ENCODE peak calls at places on chromosomes 16 and 17, in six cellular contexts. One of them, this sample, is unnamed.

GRCh38 chr17:65000798-65001197 is 55.7 kb downstream of the GNA13 start:
- DNase-seq in endodermal cell: no peak
- DNase-seq in body of pancreas: no peak
- DNase-seq in HCT116: no peak
- DNase-seq in stomach: no peak
- DNase-seq in dorsolateral prefrontal cortex: no peak
- DNase-seq in this sample: no peak

GRCh38 chr17:61455754-61456681 is 3.8 kb downstream of the TBX4 start:
- DNase-seq in stomach: no peak
- DNase-seq in dorsolateral prefrontal cortex: no peak
- DNase-seq in endodermal cell: no peak
- DNase-seq in body of pancreas: no peak
- DNase-seq in HCT116: no peak
- DNase-seq in this sample: no peak

GRCh38 chr17:72063262-72063661 is 57.6 kb upstream of the SOX9 start:
- DNase-seq in HCT116: no peak
- DNase-seq in stomach: no peak
- DNase-seq in body of pancreas: peak; percentile 12
- DNase-seq in endodermal cell: no peak
- DNase-seq in dorsolateral prefrontal cortex: no peak
- DNase-seq in this sample: no peak

GRCh38 chr17:28745052-28745776 is 1.4 kb downstream of the TRAF4 start:
- DNase-seq in endodermal cell: peak; percentile 82
- DNase-seq in stomach: peak; percentile 75
- DNase-seq in body of pancreas: peak; percentile 76
- DNase-seq in HCT116: no peak
- DNase-seq in dorsolateral prefrontal cortex: peak; percentile 92
- DNase-seq in this sample: no peak

GRCh38 chr17:4247981-4248388 is 15.8 kb downstream of the ANKFY1 start:
- DNase-seq in dorsolateral prefrontal cortex: no peak
- DNase-seq in endodermal cell: peak; percentile 89
- DNase-seq in HCT116: peak; percentile 23
- DNase-seq in body of pancreas: peak; percentile 65
- DNase-seq in stomach: peak; percentile 64
- DNase-seq in this sample: no peak

GRCh38 chr17:2853722-2854580 is 57.7 kb downstream of the RAP1GAP2 start:
- DNase-seq in endodermal cell: peak; percentile 85
- DNase-seq in HCT116: no peak
- DNase-seq in stomach: peak; percentile 55
- DNase-seq in dorsolateral prefrontal cortex: no peak
- DNase-seq in body of pancreas: peak; percentile 82
- DNase-seq in this sample: no peak

GRCh38 chr16:21277927-21278706 is at the start of gene CRYM:
- DNase-seq in dorsolateral prefrontal cortex: peak; percentile 49
- DNase-seq in stomach: peak; percentile 64
- DNase-seq in body of pancreas: peak; percentile 76
- DNase-seq in HCT116: no peak
- DNase-seq in endodermal cell: peak; percentile 92
- DNase-seq in this sample: peak; percentile 77

GRCh38 chr17:3926860-3927627 is 10.8 kb upstream of the P2RX1 start:
- DNase-seq in endodermal cell: no peak
- DNase-seq in dorsolateral prefrontal cortex: no peak
- DNase-seq in body of pancreas: no peak
- DNase-seq in HCT116: no peak
- DNase-seq in stomach: no peak
- DNase-seq in this sample: no peak

GRCh38 chr17:82960419-82961271 is 118.8 kb upstream of the METRNL start:
- DNase-seq in dorsolateral prefrontal cortex: peak; percentile 31
- DNase-seq in body of pancreas: no peak
- DNase-seq in stomach: peak; percentile 24
- DNase-seq in endodermal cell: no peak
- DNase-seq in HCT116: no peak
- DNase-seq in this sample: peak; percentile 44

GRCh38 chr16:84850714-84851113 is 30.9 kb downstream of the CRISPLD2 start:
- DNase-seq in stomach: no peak
- DNase-seq in body of pancreas: no peak
- DNase-seq in HCT116: no peak
- DNase-seq in endodermal cell: no peak
- DNase-seq in dorsolateral prefrontal cortex: no peak
- DNase-seq in this sample: no peak

GRCh38 chr17:10169274-10169673 is 29.1 kb downstream of the GAS7 start:
- DNase-seq in HCT116: no peak
- DNase-seq in dorsolateral prefrontal cortex: no peak
- DNase-seq in endodermal cell: no peak
- DNase-seq in body of pancreas: no peak
- DNase-seq in stomach: no peak
- DNase-seq in this sample: no peak
- H3K4me3 ChIP-seq in HCT116: no peak overlapping the region
- H3K4me3 ChIP-seq in dorsolateral prefrontal cortex: no peak overlapping the region
- H3K4me3 ChIP-seq in endodermal cell: no peak overlapping the region
- H3K4me3 ChIP-seq in body of pancreas: no peak overlapping the region
- H3K4me3 ChIP-seq in stomach: no peak overlapping the region
- H3K4me3 ChIP-seq in this sample: no peak overlapping the region

DNA sequence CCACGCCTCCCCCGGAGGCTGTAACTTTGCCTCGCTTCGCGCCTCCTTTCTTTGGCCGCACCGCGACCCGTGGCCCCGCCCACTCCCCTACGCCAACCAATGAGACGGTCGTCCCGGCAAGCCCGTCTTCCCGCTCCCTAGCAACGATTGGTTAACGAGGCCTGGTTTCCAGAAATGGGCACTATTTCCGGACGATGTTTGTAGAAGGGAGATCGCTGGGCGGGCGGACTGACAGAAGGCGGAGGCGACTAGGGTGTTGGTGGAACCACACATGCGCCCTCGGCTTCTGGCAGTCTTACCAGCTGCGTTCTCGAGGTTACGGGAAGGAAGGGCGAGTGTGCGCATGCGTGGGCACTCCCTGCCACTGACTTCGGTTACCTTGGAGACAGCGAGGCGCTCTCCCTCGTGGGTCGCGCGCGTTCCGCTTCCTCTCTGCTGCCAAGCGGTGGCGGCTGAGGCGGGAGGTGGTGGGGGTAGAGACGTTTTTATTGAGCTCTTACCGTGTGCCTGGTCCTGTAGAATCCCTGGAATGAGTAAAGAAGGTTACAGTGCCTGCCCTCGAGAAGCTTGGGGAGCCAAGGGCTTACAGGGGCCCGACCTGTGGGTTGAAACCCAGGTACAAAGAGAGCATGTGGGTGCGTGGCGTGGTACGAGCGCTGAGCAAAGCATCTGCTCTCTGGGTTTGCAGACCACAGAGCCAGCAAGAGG is 447 bp upstream of the MAP3K14 start:
- DNase-seq in dorsolateral prefrontal cortex: peak; percentile 99
- DNase-seq in body of pancreas: peak; percentile 100
- DNase-seq in stomach: peak; percentile 100
- DNase-seq in endodermal cell: peak; percentile 100
- DNase-seq in HCT116: peak; percentile 100
- DNase-seq in this sample: peak; percentile 100
- H3K27ac ChIP-seq in dorsolateral prefrontal cortex: no peak overlapping the region
- H3K27ac ChIP-seq in body of pancreas: peak overlapping the region; percentile 99
- H3K27ac ChIP-seq in stomach: peak overlapping the region; percentile 96
- H3K27ac ChIP-seq in endodermal cell: peak overlapping the region; percentile 92
- H3K27ac ChIP-seq in HCT116: peak overlapping the region; percentile 88
- H3K27ac ChIP-seq in this sample: peak overlapping the region; percentile 87

GRCh38 chr17:50667259-50668024 is 32.8 kb downstream of the ABCC3 start:
- DNase-seq in stomach: no peak
- DNase-seq in endodermal cell: no peak
- DNase-seq in body of pancreas: no peak
- DNase-seq in HCT116: no peak
- DNase-seq in dorsolateral prefrontal cortex: no peak
- DNase-seq in this sample: no peak
- H3K4me3 ChIP-seq in stomach: no peak overlapping the region
- H3K4me3 ChIP-seq in endodermal cell: no peak overlapping the region
- H3K4me3 ChIP-seq in body of pancreas: no peak overlapping the region
- H3K4me3 ChIP-seq in HCT116: no peak overlapping the region
- H3K4me3 ChIP-seq in dorsolateral prefrontal cortex: no peak overlapping the region
- H3K4me3 ChIP-seq in this sample: no peak overlapping the region

GRCh38 chr17:66717680-66718079 is 117.2 kb upstream of the CACNG5 start:
- DNase-seq in body of pancreas: peak; percentile 87
- DNase-seq in HCT116: no peak
- DNase-seq in endodermal cell: peak; percentile 72
- DNase-seq in stomach: no peak
- DNase-seq in dorsolateral prefrontal cortex: no peak
- DNase-seq in this sample: no peak
- H3K27ac ChIP-seq in body of pancreas: peak overlapping the region; percentile 75
- H3K27ac ChIP-seq in HCT116: no peak overlapping the region
- H3K27ac ChIP-seq in endodermal cell: no peak overlapping the region
- H3K27ac ChIP-seq in stomach: no peak overlapping the region
- H3K27ac ChIP-seq in dorsolateral prefrontal cortex: no peak overlapping the region
- H3K27ac ChIP-seq in this sample: no peak overlapping the region

DNA sequence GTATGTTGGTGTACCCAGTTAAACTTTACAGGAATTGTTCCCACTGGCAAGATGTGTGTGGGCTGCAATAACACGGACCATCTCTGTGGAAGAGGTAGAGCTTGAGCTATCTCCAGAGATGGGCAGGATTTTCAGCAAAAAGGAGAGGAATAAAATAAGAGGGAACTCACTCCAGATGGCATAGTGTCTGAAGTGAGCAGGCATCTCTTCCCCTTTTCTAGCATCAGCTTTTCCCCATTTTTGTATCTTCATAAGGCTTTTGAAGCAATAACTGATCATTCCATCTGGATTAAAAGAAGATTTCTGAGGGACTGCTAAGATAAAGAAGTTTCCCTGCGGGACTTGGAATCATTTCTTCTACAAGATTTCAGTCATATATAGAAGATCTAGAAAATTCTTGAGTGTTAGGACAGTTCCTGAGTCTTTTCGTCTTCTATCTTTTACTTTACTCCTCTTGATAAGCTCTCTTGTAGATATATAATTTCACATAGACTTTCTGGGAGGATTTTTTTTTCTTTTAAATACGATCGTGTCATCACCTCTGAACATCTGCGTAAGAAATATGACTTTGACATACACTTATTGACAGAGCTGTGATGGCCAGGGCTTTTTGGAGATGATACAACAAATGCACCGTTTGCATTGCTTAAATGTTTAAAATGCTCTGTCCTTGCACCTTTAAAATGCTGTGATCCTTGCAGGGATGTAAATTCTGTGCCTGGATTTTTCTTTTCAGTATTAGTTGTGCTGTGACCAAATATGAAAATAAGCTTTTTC is 2.1 kb downstream of the CPD start:
- DNase-seq in HCT116: no peak
- DNase-seq in stomach: no peak
- DNase-seq in endodermal cell: no peak
- DNase-seq in body of pancreas: no peak
- DNase-seq in dorsolateral prefrontal cortex: no peak
- DNase-seq in this sample: no peak
- H3K4me3 ChIP-seq in HCT116: no peak overlapping the region
- H3K4me3 ChIP-seq in stomach: peak overlapping the region; percentile 66
- H3K4me3 ChIP-seq in endodermal cell: peak overlapping the region; percentile 92
- H3K4me3 ChIP-seq in body of pancreas: no peak overlapping the region
- H3K4me3 ChIP-seq in dorsolateral prefrontal cortex: peak overlapping the region; percentile 95
- H3K4me3 ChIP-seq in this sample: peak overlapping the region; percentile 70

GRCh38 chr17:29956225-29956624 is 14.8 kb downstream of the EFCAB5 start:
- DNase-seq in HCT116: no peak
- DNase-seq in dorsolateral prefrontal cortex: no peak
- DNase-seq in stomach: no peak
- DNase-seq in endodermal cell: no peak
- DNase-seq in body of pancreas: no peak
- DNase-seq in this sample: no peak

GRCh38 chr17:29962656-29963055 is 21.2 kb downstream of the EFCAB5 start:
- DNase-seq in stomach: no peak
- DNase-seq in endodermal cell: no peak
- DNase-seq in body of pancreas: no peak
- DNase-seq in dorsolateral prefrontal cortex: no peak
- DNase-seq in HCT116: no peak
- DNase-seq in this sample: no peak

GRCh38 chr17:29959658-29960337 is 18.4 kb downstream of the EFCAB5 start:
- DNase-seq in body of pancreas: no peak
- DNase-seq in stomach: no peak
- DNase-seq in HCT116: no peak
- DNase-seq in dorsolateral prefrontal cortex: no peak
- DNase-seq in endodermal cell: no peak
- DNase-seq in this sample: no peak

GRCh38 chr17:29954405-29954804 is 13.0 kb downstream of the EFCAB5 start:
- DNase-seq in body of pancreas: no peak
- DNase-seq in stomach: no peak
- DNase-seq in dorsolateral prefrontal cortex: no peak
- DNase-seq in endodermal cell: no peak
- DNase-seq in HCT116: no peak
- DNase-seq in this sample: no peak

DNA sequence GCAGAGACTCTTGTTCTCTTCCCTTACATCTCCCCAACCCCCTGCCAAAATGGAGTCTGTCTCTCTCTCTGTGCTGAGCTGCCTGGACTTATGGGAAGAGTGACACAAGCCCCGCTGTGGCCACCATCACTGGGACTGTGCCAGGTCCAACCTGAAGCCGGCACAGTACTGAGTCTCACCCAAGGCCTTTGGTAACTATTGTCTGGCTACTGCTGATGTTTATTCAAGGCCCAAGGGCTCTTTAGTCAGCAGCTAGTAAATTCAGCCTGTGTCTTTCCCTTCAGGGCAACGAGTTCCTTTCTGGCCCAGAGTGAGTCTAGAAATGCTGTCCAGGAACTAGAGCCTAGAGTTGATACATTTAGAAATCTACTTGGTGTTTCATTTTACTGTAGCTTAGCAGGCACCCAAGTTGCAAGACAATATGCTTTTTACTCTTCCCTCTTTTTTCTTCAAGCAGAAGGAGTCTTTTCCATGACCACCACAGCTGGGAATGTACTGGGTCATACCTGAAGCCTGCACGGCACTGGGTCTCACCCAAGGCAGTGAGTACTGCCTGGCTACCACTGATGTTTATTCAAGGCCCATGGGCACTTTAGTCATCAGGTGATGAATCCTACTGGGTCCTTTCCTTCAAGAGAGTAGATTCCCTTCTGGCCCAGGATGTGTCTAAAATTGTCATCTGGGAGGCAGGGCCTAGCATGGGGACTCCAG is 17.7 kb downstream of the EFCAB5 start:
- DNase-seq in endodermal cell: no peak
- DNase-seq in HCT116: no peak
- DNase-seq in stomach: no peak
- DNase-seq in body of pancreas: no peak
- DNase-seq in dorsolateral prefrontal cortex: no peak
- DNase-seq in this sample: no peak
- H3K27ac ChIP-seq in endodermal cell: no peak overlapping the region
- H3K27ac ChIP-seq in HCT116: no peak overlapping the region
- H3K27ac ChIP-seq in stomach: no peak overlapping the region
- H3K27ac ChIP-seq in body of pancreas: no peak overlapping the region
- H3K27ac ChIP-seq in dorsolateral prefrontal cortex: no peak overlapping the region
- H3K27ac ChIP-seq in this sample: no peak overlapping the region

GRCh38 chr17:42918902-42919521 is 18.4 kb downstream of the G6PC1 start:
- DNase-seq in HCT116: no peak
- DNase-seq in stomach: peak; percentile 44
- DNase-seq in body of pancreas: peak; percentile 63
- DNase-seq in dorsolateral prefrontal cortex: no peak
- DNase-seq in endodermal cell: no peak
- DNase-seq in this sample: no peak
- H3K4me3 ChIP-seq in HCT116: no peak overlapping the region
- H3K4me3 ChIP-seq in stomach: no peak overlapping the region
- H3K4me3 ChIP-seq in body of pancreas: no peak overlapping the region
- H3K4me3 ChIP-seq in dorsolateral prefrontal cortex: no peak overlapping the region
- H3K4me3 ChIP-seq in endodermal cell: no peak overlapping the region
- H3K4me3 ChIP-seq in this sample: no peak overlapping the region